ENCODE peak calls at places on chromosomes 1 and 21, in four cellular contexts. H is A549, X is IMR-90, O is K562. J is an unnamed sample.

GRCh38 chr1:151147132-151147503 is 687 bp upstream of the SEMA6C start:
- DNase-seq in X (peak; percentile 9), H (no peak), O (no peak), J (no peak)

GRCh38 chr21:45574691-45575090 is 32.5 kb upstream of the SLC19A1 start:
- DNase-seq in O (no peak), H (no peak), X (no peak), J (no peak)

GRCh38 chr1:2330035-2330434 is 61.3 kb downstream of the MORN1 start:
- DNase-seq in X (no peak), O (no peak), H (no peak), J (no peak)

GRCh38 chr1:59266927-59267293 is 30.0 kb upstream of the FGGY start:
- DNase-seq in X (no peak), H (no peak), O (no peak), J (no peak)

GRCh38 chr1:242523968-242524570 is 428 bp downstream of the PLD5 start:
- DNase-seq in H (peak; percentile 70), O (peak; percentile 44), X (no peak), J (no peak)

GRCh38 chr1:34265396-34265795 is 88.7 kb downstream of the C1orf94 start:
- DNase-seq in X (no peak), H (no peak), O (no peak), J (no peak)

GRCh38 chr1:146032613-146033219 is 11.2 kb upstream of the HJV start:
- DNase-seq in H (peak; percentile 61), O (peak; percentile 42), X (peak; percentile 47), J (peak; percentile 59)

GRCh38 chr1:226664413-226665101 is 74.5 kb downstream of the ITPKB start:
- DNase-seq in O (no peak), H (no peak), X (peak; percentile 94), J (no peak)

GRCh38 chr1:177247777-177248176 is 77.0 kb downstream of the BRINP2 start:
- DNase-seq in O (no peak), H (no peak), X (no peak), J (no peak)

GRCh38 chr1:230191079-230191478 is 124.0 kb downstream of the GALNT2 start:
- DNase-seq in H (no peak), O (peak; percentile 74), X (peak; percentile 74), J (no peak)

GRCh38 chr1:161096514-161096913 is 1.6 kb upstream of the KLHDC9 start:
- DNase-seq in H (no peak), O (no peak), X (peak; percentile 54), J (no peak)

GRCh38 chr1:157193702-157194391 is 55.7 kb upstream of the ETV3 start:
- DNase-seq in H (peak; percentile 67), X (peak; percentile 42), O (peak; percentile 72), J (peak; percentile 47)

GRCh38 chr21:42496839-42497202 is 797 bp upstream of the RSPH1 start:
- DNase-seq in O (no peak), X (no peak), H (peak; percentile 9), J (no peak)

GRCh38 chr1:235624751-235625192 is 24.8 kb downstream of the GNG4 start:
- DNase-seq in H (no peak), O (no peak), X (peak; percentile 53), J (no peak)

GRCh38 chr1:234730110-234730509 is 120.1 kb upstream of the IRF2BP2 start:
- DNase-seq in O (no peak), H (no peak), X (no peak), J (no peak)

GRCh38 chr1:145785481-145785880 is 38.4 kb downstream of the RNF115 start:
- DNase-seq in H (peak; percentile 46), X (peak; percentile 16), O (no peak), J (no peak)

GRCh38 chr1:43453442-43454269 is at the start of gene HYI:
- DNase-seq in O (peak; percentile 48), H (peak; percentile 76), X (peak; percentile 86), J (no peak)

GRCh38 chr1:196538473-196538872 is 69.8 kb downstream of the KCNT2 start:
- DNase-seq in O (no peak), X (no peak), H (peak; percentile 25), J (no peak)

GRCh38 chr1:24988560-24988912 is 58.5 kb upstream of the RUNX3 start:
- DNase-seq in O (no peak), H (no peak), X (no peak), J (no peak)

GRCh38 chr1:30088594-30089556 is 634.5 kb downstream of the MATN1 start:
- DNase-seq in O (no peak), X (no peak), H (no peak), J (no peak)

GRCh38 chr1:243294723-243295121 is 38.9 kb downstream of the SDCCAG8 start:
- DNase-seq in O (no peak), H (no peak), X (peak; percentile 68), J (no peak)

GRCh38 chr21:42746593-42747266 is 93.3 kb downstream of the PDE9A start:
- DNase-seq in O (no peak), H (no peak), X (no peak), J (no peak)

GRCh38 chr1:30412241-30413110 is 310.9 kb downstream of the MATN1 start:
- DNase-seq in X (no peak), O (peak; percentile 2), H (no peak), J (no peak)

GRCh38 chr1:11999236-11999635 is 19.0 kb downstream of the MFN2 start:
- DNase-seq in H (no peak), X (no peak), O (no peak), J (no peak)

GRCh38 chr1:91846007-91846620 is 39.8 kb downstream of the TGFBR3 start:
- DNase-seq in O (peak; percentile 45), H (peak; percentile 18), X (peak; percentile 46), J (peak; percentile 74)

GRCh38 chr1:181050922-181051321 is 17.1 kb downstream of the MR1 start:
- DNase-seq in O (no peak), X (no peak), H (no peak), J (no peak)

GRCh38 chr1:12075195-12076114 is 12.4 kb downstream of the TNFRSF8 start:
- DNase-seq in X (peak; percentile 94), O (peak; percentile 60), H (no peak), J (no peak)

GRCh38 chr1:26848947-26849774 is 13.8 kb upstream of the SFN start:
- DNase-seq in H (peak; percentile 95), X (peak; percentile 90), O (no peak), J (peak; percentile 62)

GRCh38 chr1:2493691-2494322 is 17.7 kb downstream of the PLCH2 start:
- DNase-seq in O (no peak), H (no peak), X (no peak), J (no peak)

GRCh38 chr1:231724041-231724440 is 97.5 kb downstream of the DISC1 start:
- DNase-seq in H (no peak), O (no peak), X (no peak), J (no peak)

GRCh38 chr1:12511516-12512468 is 106.2 kb downstream of the DHRS3 start:
- DNase-seq in O (no peak), H (no peak), X (peak; percentile 61), J (no peak)

GRCh38 chr1:181159451-181160151 is 71.1 kb downstream of the IER5 start:
- DNase-seq in H (no peak), X (peak; percentile 55), O (no peak), J (no peak)

GRCh38 chr1:182348916-182349747 is 42.5 kb downstream of the GLUL start:
- DNase-seq in X (no peak), O (no peak), H (no peak), J (no peak)
- TF ChIP-seq MAZ in X (no peak), O (no peak), H (no peak), J (no peak)

GRCh38 chr1:221437924-221438323 is 304.0 kb downstream of the DUSP10 start:
- DNase-seq in H (no peak), O (no peak), X (peak; percentile 90), J (no peak)

GRCh38 chr1:221437171-221437570 is 304.7 kb downstream of the DUSP10 start:
- DNase-seq in X (peak; percentile 42), H (no peak), O (no peak), J (no peak)

GRCh38 chr1:221439008-221439733 is 302.7 kb downstream of the DUSP10 start:
- DNase-seq in X (peak; percentile 96), O (no peak), H (peak; percentile 84), J (no peak)

GRCh38 chr1:221431968-221432367 is 309.9 kb downstream of the DUSP10 start:
- DNase-seq in X (no peak), O (no peak), H (no peak), J (no peak)

GRCh38 chr1:221435510-221435909 is 306.4 kb downstream of the DUSP10 start:
- DNase-seq in X (peak; percentile 83), H (peak; percentile 66), O (peak; percentile 32), J (peak; percentile 17)
- TF ChIP-seq MAZ in X (no peak), H (no peak), O (no peak), J (no peak)

DNA sequence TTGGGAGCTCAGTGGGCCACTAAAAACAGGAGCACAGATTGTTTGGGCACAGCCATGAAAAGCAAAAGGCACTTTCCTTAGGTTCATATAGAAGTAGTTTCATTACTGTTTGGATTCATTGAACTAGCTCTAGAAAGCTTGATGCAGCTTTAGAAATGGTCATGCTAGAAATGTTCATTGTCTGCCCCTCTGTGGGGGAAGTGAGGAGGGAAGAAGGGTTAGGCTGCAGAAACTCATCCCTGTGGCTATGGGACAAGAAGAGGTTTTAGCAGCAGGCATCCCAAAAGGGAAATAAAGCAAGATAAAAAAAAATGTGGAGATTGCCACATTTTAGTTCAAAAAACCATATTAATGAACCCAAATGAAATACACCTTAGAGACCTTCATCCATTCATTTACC is 359.6 kb upstream of the PTBP2 start:
- DNase-seq in H (no peak), O (no peak), X (no peak), J (no peak)
- TF ChIP-seq MAZ in H (no peak), O (no peak), X (no peak), J (no peak)

GRCh38 chr1:203465146-203465798 is 10.3 kb upstream of the PRELP start:
- DNase-seq in O (no peak), H (no peak), X (no peak), J (no peak)
- TF ChIP-seq MAZ in O (no peak), H (no peak), X (no peak), J (no peak)

GRCh38 chr1:210151063-210151672 is 81.4 kb upstream of the SERTAD4 start:
- DNase-seq in O (no peak), X (no peak), H (no peak), J (no peak)
- TF ChIP-seq MAZ in O (no peak), X (no peak), H (no peak), J (no peak)

DNA sequence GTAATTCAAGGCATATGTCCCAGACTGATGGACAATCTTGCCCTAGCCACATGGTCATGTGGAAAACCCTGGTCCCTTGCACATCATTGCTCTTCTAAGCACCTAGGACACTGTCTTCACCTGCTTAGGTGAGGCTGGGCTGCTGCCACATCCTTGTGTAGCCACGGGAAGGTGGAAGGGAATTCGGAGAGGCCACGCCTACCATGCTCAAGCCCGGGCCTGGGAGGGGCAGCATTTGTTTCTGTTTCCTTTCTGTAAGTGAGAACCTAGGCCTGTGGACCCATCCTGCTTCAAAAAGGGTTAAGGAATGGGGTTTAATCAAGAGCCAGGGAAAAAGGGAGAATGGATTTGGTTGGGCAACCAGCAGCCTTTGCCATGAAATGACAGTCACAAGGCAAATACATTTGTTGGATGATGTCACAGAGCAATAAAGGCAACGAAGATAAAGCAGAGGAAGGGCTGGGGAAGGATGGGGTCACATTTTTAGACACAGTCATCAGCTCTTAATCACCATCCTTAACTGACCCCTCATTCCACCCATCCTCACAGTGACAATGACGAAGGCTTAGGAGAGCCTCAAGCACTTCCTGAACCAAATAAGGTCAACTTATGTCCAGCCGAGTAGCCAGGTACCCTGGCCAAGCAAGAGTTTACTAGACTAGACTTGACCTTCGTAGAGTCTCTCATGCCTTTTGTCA is 10.1 kb upstream of the LRRC38 start:
- DNase-seq in H (peak; percentile 6), O (no peak), X (no peak), J (no peak)
- TF ChIP-seq MAZ in H (no peak), O (no peak), X (no peak), J (no peak)

GRCh38 chr1:233627376-233627775 is 13.5 kb downstream of the KCNK1 start:
- DNase-seq in O (no peak), H (no peak), X (no peak), J (no peak)
- TF ChIP-seq MAZ in O (no peak), H (no peak), X (no peak), J (no peak)